ENCODE peak calls at places on chromosomes 11 and 22, in five cellular contexts. X, N, G, K and A are unnamed samples.

GRCh38 chr22:49052560-49052959 is 775.1 kb downstream of the BRD1 start:
- DNase-seq in X (no peak), N (no peak), G (no peak), K (no peak), A (no peak)

GRCh38 chr11:124898711-124899110 is 1.0 kb upstream of the ROBO4 start:
- DNase-seq in X (no peak), N (peak), G (no peak), K (no peak), A (peak)

GRCh38 chr11:27296406-27296994 is 66.5 kb downstream of the CCDC34 start:
- DNase-seq in X (no peak), N (no peak), G (peak), K (no peak), A (no peak)

GRCh38 chr11:77634724-77635123 is 2.9 kb downstream of the CLNS1A start:
- DNase-seq in X (no peak), N (no peak), G (no peak), K (no peak), A (no peak)

GRCh38 chr22:20140107-20140445 is 8.5 kb downstream of the ZDHHC8 start:
- DNase-seq in X (no peak), N (no peak), G (no peak), K (no peak), A (no peak)

GRCh38 chr11:66020618-66021357 is 5.5 kb downstream of the CATSPER1 start:
- DNase-seq in X (no peak), N (no peak), G (no peak), K (no peak), A (no peak)

GRCh38 chr11:7251836-7252682 is at the start of gene SYT9:
- DNase-seq in X (no peak), N (no peak), G (peak), K (no peak), A (peak)

GRCh38 chr11:72519220-72519881 is 85.0 kb upstream of the CLPB start:
- DNase-seq in X (no peak), N (peak), G (no peak), K (no peak), A (no peak)

GRCh38 chr11:128066429-128066828 is 520.9 kb downstream of the ETS1 start:
- DNase-seq in X (no peak), N (no peak), G (no peak), K (no peak), A (no peak)

GRCh38 chr22:26893034-26893710 is 235.8 kb downstream of the MIAT start:
- DNase-seq in X (no peak), N (no peak), G (no peak), K (no peak), A (peak)

GRCh38 chr11:113674397-113674685 is 31.8 kb downstream of the TMPRSS5 start:
- DNase-seq in X (no peak), N (no peak), G (no peak), K (no peak), A (no peak)

GRCh38 chr22:39818050-39818449 is 75.5 kb downstream of the ENTHD1 start:
- DNase-seq in X (no peak), N (no peak), G (no peak), K (no peak), A (no peak)

GRCh38 chr11:121420398-121420797 is 31.7 kb upstream of the SORL1 start:
- DNase-seq in X (no peak), N (no peak), G (no peak), K (no peak), A (no peak)

GRCh38 chr11:67056640-67057409 is at the start of gene RHOD:
- DNase-seq in X (no peak), N (no peak), G (peak), K (peak), A (no peak)

GRCh38 chr11:61555051-61555969 is 25.6 kb downstream of the SYT7 start:
- DNase-seq in X (no peak), N (no peak), G (peak), K (no peak), A (no peak)

GRCh38 chr11:134714021-134714656 is 302.1 kb upstream of the B3GAT1 start:
- DNase-seq in X (no peak), N (no peak), G (peak), K (no peak), A (no peak)

GRCh38 chr11:17828311-17828751 is 93.8 kb downstream of the KCNC1 start:
- DNase-seq in X (peak), N (no peak), G (no peak), K (peak), A (no peak)

GRCh38 chr22:21446827-21447690 is 20.1 kb upstream of the TMEM191C start:
- DNase-seq in X (no peak), N (no peak), G (no peak), K (no peak), A (peak)

GRCh38 chr11:10496296-10496936 is 41.4 kb downstream of the AMPD3 start:
- DNase-seq in X (no peak), N (no peak), G (no peak), K (no peak), A (no peak)

GRCh38 chr11:77705195-77705876 is 67.7 kb upstream of the CLNS1A start:
- DNase-seq in X (no peak), N (peak), G (no peak), K (no peak), A (no peak)

GRCh38 chr22:49747705-49748104 is 80.0 kb downstream of the BRD1 start:
- DNase-seq in X (no peak), N (no peak), G (no peak), K (no peak), A (no peak)

GRCh38 chr22:36554101-36554500 is 25.1 kb upstream of the EIF3D start:
- DNase-seq in X (no peak), N (no peak), G (no peak), K (no peak), A (no peak)

GRCh38 chr22:31836010-31836409 is 82.2 kb downstream of the DEPDC5 start:
- DNase-seq in X (no peak), N (no peak), G (no peak), K (no peak), A (no peak)
- TF ChIP-seq CTCF in X (no peak), N (no peak), G (no peak), K (no peak), A (no peak)

DNA sequence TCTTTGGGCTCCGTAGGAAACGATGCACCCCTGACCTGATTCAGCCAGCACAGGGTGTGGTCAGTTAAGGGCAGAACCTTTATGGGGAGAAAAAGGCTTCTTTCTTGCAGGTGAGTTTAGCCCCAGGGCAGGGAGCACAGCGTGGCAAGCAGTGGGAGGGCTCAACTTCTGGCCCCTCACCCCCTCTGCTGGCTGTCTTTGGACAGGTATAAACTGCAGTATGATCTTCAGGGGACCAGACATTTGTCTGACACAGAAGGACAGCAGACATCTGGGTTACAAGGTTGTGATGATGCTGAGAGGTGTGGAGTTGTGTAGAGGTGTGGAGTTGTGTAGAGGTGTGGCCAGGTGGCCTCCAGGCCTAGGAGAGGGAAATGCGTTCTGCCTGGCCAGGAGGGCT is 324.0 kb upstream of the PLET1 start:
- DNase-seq in X (no peak), N (no peak), G (peak), K (no peak), A (no peak)
- TF ChIP-seq CTCF in X (no peak), N (no peak), G (peak), K (peak), A (peak)

GRCh38 chr11:82823635-82824614 is 76.3 kb downstream of the PRCP start:
- DNase-seq in X (no peak), N (no peak), G (no peak), K (no peak), A (no peak)

GRCh38 chr11:82814379-82814778 is 80.7 kb upstream of the FAM181B start:
- DNase-seq in X (no peak), N (no peak), G (no peak), K (no peak), A (no peak)

DNA sequence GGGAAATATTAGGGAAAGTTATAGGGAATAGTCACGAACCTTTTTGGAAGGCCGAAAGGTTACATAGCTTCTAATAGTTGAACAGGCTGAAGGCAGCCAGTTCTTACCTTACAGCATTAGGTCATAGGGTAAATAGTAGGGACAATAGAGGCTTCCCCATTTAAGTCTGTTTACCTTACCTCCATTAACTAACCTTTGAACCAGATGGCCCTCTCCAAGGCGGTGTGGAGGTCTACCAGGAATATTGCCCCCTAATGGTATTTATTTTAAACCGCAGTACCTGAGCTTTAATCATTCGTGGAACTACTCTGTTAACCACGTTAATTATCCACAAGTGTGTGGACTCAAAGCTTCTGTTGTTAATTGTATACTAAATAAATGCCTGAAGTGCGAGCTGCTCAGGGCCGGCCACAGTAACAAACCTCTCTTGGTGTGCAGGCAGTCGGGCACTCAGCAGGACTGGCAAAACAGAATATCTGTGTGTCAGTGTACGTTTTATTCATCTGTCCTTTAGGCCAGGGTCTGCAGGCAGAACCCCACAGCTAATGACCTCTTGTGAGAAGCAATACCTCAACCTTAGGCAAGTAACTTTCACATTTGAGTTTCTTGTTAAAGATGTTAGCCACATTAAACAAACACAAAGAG is 81.7 kb downstream of the PRCP start:
- DNase-seq in X (no peak), N (no peak), G (no peak), K (no peak), A (no peak)
- TF ChIP-seq CTCF in X (no peak), N (no peak), G (no peak), K (no peak), A (no peak)

GRCh38 chr11:76296731-76297130 is 84.2 kb downstream of the THAP12 start:
- DNase-seq in X (no peak), N (peak), G (no peak), K (no peak), A (no peak)

GRCh38 chr11:76297143-76297542 is 83.8 kb downstream of the THAP12 start:
- DNase-seq in X (no peak), N (no peak), G (no peak), K (no peak), A (no peak)

GRCh38 chr11:76293189-76293631 is 86.9 kb upstream of the WNT11 start:
- DNase-seq in X (no peak), N (no peak), G (no peak), K (no peak), A (no peak)

GRCh38 chr11:76302707-76303395 is 78.1 kb downstream of the THAP12 start:
- DNase-seq in X (no peak), N (no peak), G (no peak), K (no peak), A (no peak)

DNA sequence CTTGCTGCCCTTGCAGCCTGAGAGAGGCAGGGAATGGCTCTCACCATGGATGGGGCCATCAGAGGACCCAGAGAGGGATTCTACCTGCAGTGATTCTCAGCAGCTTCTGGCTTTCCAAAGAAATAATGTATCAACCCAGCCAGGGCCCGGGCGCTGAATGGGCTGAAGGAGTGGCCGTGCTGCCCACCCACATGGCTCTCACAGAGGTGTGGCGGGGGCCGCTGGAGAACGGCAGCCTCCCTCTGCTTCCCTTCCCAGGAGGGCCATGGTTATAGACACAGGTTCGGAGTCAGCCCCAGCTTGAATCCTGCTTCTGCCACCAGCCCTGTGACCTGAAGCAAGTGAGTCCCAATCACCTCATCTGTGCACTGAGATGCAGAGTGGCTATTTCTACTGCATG is 82.7 kb downstream of the THAP12 start:
- DNase-seq in X (no peak), N (no peak), G (no peak), K (no peak), A (no peak)
- TF ChIP-seq CTCF in X (no peak), N (no peak), G (no peak), K (no peak), A (no peak)

GRCh38 chr11:29333993-29334780 is 682.6 kb downstream of the KCNA4 start:
- DNase-seq in X (no peak), N (peak), G (peak), K (no peak), A (no peak)
- TF ChIP-seq CTCF in X (no peak), N (peak), G (peak), K (peak), A (peak)

GRCh38 chr11:40321537-40321936 is 1137.9 kb downstream of the LRRC4C start:
- DNase-seq in X (no peak), N (no peak), G (no peak), K (no peak), A (no peak)
- TF ChIP-seq CTCF in X (no peak), N (no peak), G (no peak), K (no peak), A (no peak)

GRCh38 chr11:68213555-68214172 is 568 bp upstream of the KMT5B start:
- DNase-seq in X (peak), N (peak), G (peak), K (peak), A (peak)

GRCh38 chr11:68214173-68215086 is 1.3 kb upstream of the KMT5B start:
- DNase-seq in X (peak), N (no peak), G (peak), K (no peak), A (no peak)

GRCh38 chr11:68211546-68211945 is 1.6 kb downstream of the KMT5B start:
- DNase-seq in X (no peak), N (no peak), G (no peak), K (no peak), A (no peak)

GRCh38 chr11:68213135-68213515 is at the start of gene KMT5B:
- DNase-seq in X (no peak), N (no peak), G (peak), K (peak), A (no peak)

DNA sequence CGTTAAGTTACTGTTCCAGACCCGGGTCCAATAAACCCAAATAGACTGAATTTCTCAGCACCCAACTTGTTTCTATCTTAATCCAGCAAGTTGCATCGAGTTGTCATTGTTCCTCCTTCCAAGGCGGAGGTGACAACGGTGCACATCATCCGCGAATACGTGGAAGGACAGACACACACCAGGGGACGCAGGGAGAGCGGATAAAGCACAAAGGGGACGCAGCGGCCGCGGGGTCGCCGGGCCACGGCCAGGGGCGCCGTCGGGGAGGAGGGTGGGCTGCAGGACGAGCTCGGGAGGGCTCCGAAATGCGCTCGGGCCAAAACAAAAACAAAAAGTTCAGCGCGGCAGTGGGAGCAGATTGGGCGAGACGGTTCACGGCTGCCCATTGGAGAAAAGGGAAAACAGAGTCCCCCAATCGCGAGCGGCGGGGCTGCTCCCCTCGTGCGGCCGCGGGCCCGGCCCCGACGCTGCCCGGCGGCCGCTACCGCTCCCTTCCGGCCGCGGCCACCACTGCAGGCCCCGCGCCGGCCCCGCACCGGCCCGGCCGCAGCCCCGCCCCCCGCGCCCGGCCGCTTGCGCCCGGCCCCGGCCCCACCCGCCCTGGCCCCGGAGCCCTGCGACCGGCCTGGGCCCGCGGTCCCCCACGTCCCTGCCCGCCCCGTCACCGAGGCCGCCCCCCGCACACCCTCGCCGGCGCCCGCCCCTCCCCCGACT is 518 bp downstream of the KMT5B start:
- DNase-seq in X (peak), N (peak), G (peak), K (peak), A (peak)
- TF ChIP-seq CTCF in X (no peak), N (no peak), G (no peak), K (peak), A (peak)

DNA sequence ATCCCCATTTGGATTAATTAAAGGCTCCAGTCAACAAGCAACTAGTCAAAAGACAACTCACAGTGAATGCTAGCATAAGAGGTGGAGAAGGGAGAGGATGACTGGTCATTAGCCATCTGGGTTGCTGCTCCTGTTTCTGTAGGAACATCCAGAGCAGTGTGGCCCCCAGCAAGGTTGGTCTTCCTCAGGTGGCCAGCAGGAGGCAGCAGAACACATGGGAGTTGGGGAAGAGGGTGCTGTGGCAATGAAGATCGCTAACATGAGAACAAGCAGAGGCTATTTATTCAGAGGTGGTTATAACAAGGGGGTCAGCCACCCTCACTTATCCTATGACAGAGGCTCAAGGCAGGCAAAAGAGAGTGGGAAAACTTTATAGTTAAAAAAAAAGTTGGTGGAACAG is 21.3 kb downstream of the IZUMO1R start:
- DNase-seq in X (no peak), N (no peak), G (peak), K (no peak), A (no peak)
- TF ChIP-seq CTCF in X (no peak), N (peak), G (peak), K (no peak), A (peak)

GRCh38 chr11:34938621-34939020 is 22.2 kb downstream of the PDHX start:
- DNase-seq in X (no peak), N (no peak), G (no peak), K (no peak), A (no peak)

GRCh38 chr11:34936945-34937344 is 20.5 kb downstream of the PDHX start:
- DNase-seq in X (no peak), N (no peak), G (no peak), K (no peak), A (no peak)

GRCh38 chr11:34944692-34945091 is 28.3 kb downstream of the PDHX start:
- DNase-seq in X (no peak), N (no peak), G (no peak), K (no peak), A (no peak)

GRCh38 chr11:34941688-34942087 is 25.3 kb downstream of the PDHX start:
- DNase-seq in X (no peak), N (no peak), G (no peak), K (no peak), A (no peak)

GRCh38 chr11:34940026-34940677 is 23.7 kb downstream of the PDHX start:
- DNase-seq in X (no peak), N (no peak), G (no peak), K (no peak), A (no peak)
- TF ChIP-seq CTCF in X (no peak), N (no peak), G (no peak), K (no peak), A (peak)